ENCODE peak calls at places on chromosomes 1 and 21, in four cellular contexts. U, D, J and M are unnamed samples. For H3K9me3 and H3K4me1, the result is how much of the 10 kb centered on the place peaks cover.

GRCh38 chr21:32412998-32413504 is 545 bp downstream of the EVA1C start:
- DNase-seq in U (no peak), J (no peak), D (no peak), M (peak)

GRCh38 chr1:36771678-36772284 is 262.5 kb downstream of the GRIK3 start:
- DNase-seq in U (no peak), J (no peak), D (no peak), M (no peak)

GRCh38 chr21:17512245-17513213 is at the start of gene CXADR:
- DNase-seq in U (no peak), J (peak), D (peak), M (peak)

GRCh38 chr1:27503961-27504587 is 14.1 kb upstream of the WASF2 start:
- DNase-seq in J (no peak), D (no peak), U (peak), M (no peak)

GRCh38 chr21:35643176-35643575 is 417.1 kb downstream of the SETD4 start:
- DNase-seq in D (no peak), J (no peak), U (peak), M (no peak)

GRCh38 chr1:45299981-45300668 is 26.6 kb upstream of the HPDL start:
- DNase-seq in J (no peak), U (peak), D (peak), M (no peak)

GRCh38 chr1:67754526-67754920 is 69.5 kb downstream of the GADD45A start:
- DNase-seq in D (no peak), J (no peak), U (no peak), M (no peak)

GRCh38 chr21:31476551-31477120 is 132.6 kb upstream of the TIAM1 start:
- DNase-seq in D (no peak), J (no peak), U (no peak), M (no peak)

GRCh38 chr1:23692308-23692871 is 784 bp downstream of the RPL11 start:
- DNase-seq in D (no peak), J (no peak), U (no peak), M (no peak)

GRCh38 chr1:193185861-193186714 is at the start of gene B3GALT2:
- DNase-seq in U (peak), J (no peak), D (no peak), M (no peak)

GRCh38 chr1:228838717-228839500 is 103.6 kb downstream of the RHOU start:
- DNase-seq in D (peak), J (no peak), U (peak), M (no peak)

GRCh38 chr1:16375521-16376359 is 8.7 kb downstream of the SZRD1 start:
- DNase-seq in J (no peak), U (peak), D (no peak), M (no peak)

GRCh38 chr1:183881387-183882084 is 76.6 kb downstream of the RGL1 start:
- DNase-seq in D (peak), U (peak), J (no peak), M (peak)

GRCh38 chr1:80987106-80987505 is 813.6 kb upstream of the ADGRL2 start:
- DNase-seq in J (no peak), U (no peak), D (peak), M (no peak)

GRCh38 chr1:245277276-245277675 is 122.5 kb downstream of the KIF26B start:
- DNase-seq in J (no peak), U (no peak), D (no peak), M (no peak)

GRCh38 chr1:237553078-237553477 is 337.6 kb downstream of the ZP4 start:
- DNase-seq in D (no peak), J (no peak), U (no peak), M (no peak)
- H3K9me3 ChIP-seq in D (under half), J (under half), U (under half), M (under half)

DNA sequence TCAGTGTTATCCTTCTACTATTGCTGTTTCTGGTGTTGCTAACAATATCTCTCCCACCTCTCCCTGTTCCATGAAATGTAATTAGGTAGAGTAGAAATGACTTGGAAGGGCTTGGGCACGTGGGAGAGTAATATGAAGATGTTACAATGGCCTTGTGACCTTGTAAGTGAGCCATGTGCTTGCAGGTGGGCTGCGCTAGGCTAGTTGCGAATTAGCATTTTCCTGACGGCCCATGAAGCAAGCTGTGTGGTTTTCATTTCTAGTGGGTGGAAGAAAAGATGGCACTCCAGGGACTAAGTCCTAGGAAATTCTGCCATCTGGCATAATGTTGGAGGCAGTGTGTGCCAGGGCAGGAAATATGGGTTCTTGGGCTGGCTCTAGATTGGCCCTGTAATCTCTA is 7.8 kb upstream of the DDX20 start:
- DNase-seq in J (no peak), D (no peak), U (no peak), M (no peak)
- H3K4me1 ChIP-seq in J (under half), D (under half), U (under half), M (under half)

GRCh38 chr1:43271186-43272118 is 1.7 kb downstream of the TMEM125 start:
- DNase-seq in D (no peak), J (no peak), U (peak), M (no peak)

GRCh38 chr1:43272161-43272560 is 2.4 kb downstream of the TMEM125 start:
- DNase-seq in U (no peak), J (no peak), D (no peak), M (no peak)

GRCh38 chr1:43272576-43273571 is 3.1 kb downstream of the TMEM125 start:
- DNase-seq in J (no peak), D (no peak), U (no peak), M (no peak)

GRCh38 chr1:43269627-43270375 is at the start of gene TMEM125:
- DNase-seq in D (no peak), U (no peak), J (no peak), M (peak)

DNA sequence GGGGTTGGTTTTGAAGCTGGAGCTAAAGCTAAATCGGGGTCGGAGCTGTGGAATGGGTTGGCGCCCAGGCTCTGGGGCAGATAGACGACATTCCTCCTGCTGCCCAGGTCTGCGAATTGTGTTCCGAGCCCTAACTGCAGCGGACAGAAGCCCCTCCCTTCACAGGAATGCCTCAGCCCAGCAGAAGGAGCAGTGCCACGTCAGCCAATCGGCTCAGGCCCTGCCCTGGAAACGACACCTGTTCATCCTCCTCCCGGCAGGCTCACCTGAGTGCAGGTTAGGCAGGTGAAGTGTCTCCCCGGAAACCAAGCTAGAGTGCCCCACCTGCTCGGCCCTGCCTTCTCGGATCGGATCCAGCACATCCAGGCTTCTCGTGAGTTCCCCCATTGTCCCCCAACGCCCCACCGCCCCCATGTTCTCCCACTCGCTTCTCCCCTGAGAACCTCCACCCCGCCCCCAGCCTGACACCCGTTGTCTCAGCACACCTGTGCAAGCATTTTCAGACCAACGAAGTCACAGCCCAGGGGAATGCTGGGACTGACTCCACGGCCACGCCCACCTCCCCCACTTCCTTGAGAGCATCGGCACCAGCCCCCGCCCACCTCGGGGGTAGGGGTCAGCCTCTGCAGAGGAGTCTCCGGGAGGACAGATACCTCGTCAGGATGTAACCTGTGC is 775 bp downstream of the TMEM125 start:
- DNase-seq in D (no peak), J (no peak), U (no peak), M (peak)
- H3K4me3 ChIP-seq in D (no peak), J (no peak), U (no peak), M (peak)

GRCh38 chr1:88916883-88917282 is 25.5 kb upstream of the GTF2B start:
- DNase-seq in D (no peak), U (no peak), J (no peak), M (no peak)
- H3K9me3 ChIP-seq in D (under half), U (under half), J (under half), M (under half)

GRCh38 chr1:10712568-10712967 is 83.9 kb downstream of the CASZ1 start:
- DNase-seq in U (no peak), D (no peak), J (no peak), M (no peak)

GRCh38 chr1:10716424-10716823 is 80.0 kb downstream of the CASZ1 start:
- DNase-seq in U (no peak), J (no peak), D (no peak), M (no peak)

GRCh38 chr1:10716840-10717239 is 79.6 kb downstream of the CASZ1 start:
- DNase-seq in J (no peak), D (no peak), U (no peak), M (no peak)

GRCh38 chr1:10713614-10714013 is 82.8 kb downstream of the CASZ1 start:
- DNase-seq in J (no peak), D (no peak), U (no peak), M (no peak)

DNA sequence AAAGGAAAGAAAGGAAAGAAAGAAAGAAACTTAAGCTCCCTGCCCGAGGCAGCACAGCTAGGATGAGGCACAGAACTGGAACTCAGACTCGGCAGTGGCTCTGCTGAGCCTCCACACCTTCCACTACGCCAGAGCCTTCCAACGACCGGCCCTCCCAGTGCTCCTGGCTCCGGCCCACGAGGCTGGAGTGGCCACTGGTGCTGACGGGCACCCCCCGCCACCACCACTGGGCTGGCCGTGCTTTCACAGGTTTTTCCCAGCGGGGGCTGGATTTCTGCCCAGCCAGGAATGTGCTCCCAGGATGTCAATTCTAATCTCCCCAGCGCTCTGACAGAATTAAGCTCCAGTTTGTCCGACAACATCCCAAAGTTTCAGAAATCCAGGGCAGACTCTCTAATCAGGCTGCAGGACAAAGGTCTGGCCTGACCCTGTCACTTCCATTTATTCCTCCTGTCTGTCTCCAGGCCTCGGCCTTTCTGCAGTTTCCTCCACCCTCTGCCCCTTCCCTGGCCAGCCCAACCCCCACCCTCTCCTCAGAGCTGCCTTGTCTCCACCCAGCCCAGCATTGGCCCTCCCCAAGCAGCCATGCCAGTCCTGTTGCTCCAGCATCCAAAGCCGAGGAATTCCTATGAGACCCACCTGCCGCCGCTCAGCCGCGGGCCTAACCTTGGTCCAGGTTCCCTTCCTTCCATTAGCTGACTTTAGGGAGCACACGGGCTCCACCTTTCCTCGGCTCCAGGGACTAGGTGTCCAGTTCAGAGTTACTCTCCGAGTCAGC is 81.9 kb downstream of the CASZ1 start:
- DNase-seq in U (no peak), D (no peak), J (no peak), M (peak)
- H3K4me1 ChIP-seq in U (under half), D (under half), J (under half), M (under half)

DNA sequence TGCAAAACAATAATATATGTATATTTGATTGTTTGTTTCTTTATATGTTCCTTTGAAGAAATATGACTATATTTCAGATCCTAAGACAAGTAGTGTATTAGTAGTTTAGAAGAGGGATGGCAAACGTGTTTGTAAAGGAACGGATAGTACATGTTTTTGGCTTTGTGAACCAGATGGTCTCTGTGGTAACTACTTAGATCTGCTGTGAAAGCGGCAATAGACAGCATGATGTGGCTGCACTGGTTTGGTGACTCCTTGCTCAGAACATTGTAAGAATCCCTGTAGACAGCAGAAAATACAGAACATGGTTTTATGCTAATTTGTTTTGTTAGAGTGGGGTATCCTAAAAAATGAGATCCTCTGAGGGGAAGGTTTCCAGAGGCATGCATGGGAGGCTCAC is 3.1 kb downstream of the ACADM start:
- DNase-seq in U (no peak), J (no peak), D (no peak), M (no peak)
- H3K4me3 ChIP-seq in U (no peak), J (no peak), D (no peak), M (no peak)